ENCODE peak calls at places on chromosomes 3 and 15, in eight cellular contexts. One of them, this sample, is unnamed.
A peak's percentile ranks its signal among the peaks of the same experiment; 100 is the strongest.

GRCh38 chr15:57881972-57882371 is 175.5 kb downstream of the POLR2M start:
- DNase-seq in activated T-helper 1 cell treated with Interleukin-2 at 50 U/mL for 16 hours: no peak
- DNase-seq in CD8-positive, alpha-beta T cell: no peak
- DNase-seq in activated CD8-positive, alpha-beta memory T cell treated with anti-CD3 and anti-CD28 coated beads for 24 hours: no peak
- DNase-seq in NCI-H1105: no peak
- DNase-seq in AG09319: no peak
- DNase-seq in tibial nerve: no peak
- DNase-seq in heart left ventricle: no peak
- DNase-seq in this sample: no peak

GRCh38 chr3:45607790-45608189 is 13.2 kb downstream of the LIMD1 start:
- DNase-seq in activated T-helper 1 cell treated with Interleukin-2 at 50 U/mL for 16 hours: no peak
- DNase-seq in CD8-positive, alpha-beta T cell: no peak
- DNase-seq in activated CD8-positive, alpha-beta memory T cell treated with anti-CD3 and anti-CD28 coated beads for 24 hours: no peak
- DNase-seq in NCI-H1105: no peak
- DNase-seq in AG09319: no peak
- DNase-seq in tibial nerve: no peak
- DNase-seq in heart left ventricle: peak; percentile 51
- DNase-seq in this sample: no peak

GRCh38 chr15:68574051-68574450 is 4.7 kb upstream of the CORO2B start:
- DNase-seq in activated T-helper 1 cell treated with Interleukin-2 at 50 U/mL for 16 hours: no peak
- DNase-seq in CD8-positive, alpha-beta T cell: no peak
- DNase-seq in activated CD8-positive, alpha-beta memory T cell treated with anti-CD3 and anti-CD28 coated beads for 24 hours: no peak
- DNase-seq in NCI-H1105: no peak
- DNase-seq in AG09319: no peak
- DNase-seq in tibial nerve: no peak
- DNase-seq in heart left ventricle: no peak
- DNase-seq in this sample: peak; percentile 37

GRCh38 chr3:129051776-129052400 is 8.7 kb upstream of the GP9 start:
- DNase-seq in activated T-helper 1 cell treated with Interleukin-2 at 50 U/mL for 16 hours: no peak
- DNase-seq in CD8-positive, alpha-beta T cell: no peak
- DNase-seq in activated CD8-positive, alpha-beta memory T cell treated with anti-CD3 and anti-CD28 coated beads for 24 hours: no peak
- DNase-seq in NCI-H1105: no peak
- DNase-seq in AG09319: no peak
- DNase-seq in tibial nerve: no peak
- DNase-seq in heart left ventricle: no peak
- DNase-seq in this sample: no peak

GRCh38 chr15:36590838-36591237 is 11.4 kb downstream of the CDIN1 start:
- DNase-seq in activated T-helper 1 cell treated with Interleukin-2 at 50 U/mL for 16 hours: no peak
- DNase-seq in CD8-positive, alpha-beta T cell: no peak
- DNase-seq in activated CD8-positive, alpha-beta memory T cell treated with anti-CD3 and anti-CD28 coated beads for 24 hours: no peak
- DNase-seq in NCI-H1105: no peak
- DNase-seq in AG09319: no peak
- DNase-seq in tibial nerve: no peak
- DNase-seq in heart left ventricle: no peak
- DNase-seq in this sample: no peak

GRCh38 chr3:105187340-105187739 is 179.4 kb upstream of the ALCAM start:
- DNase-seq in activated T-helper 1 cell treated with Interleukin-2 at 50 U/mL for 16 hours: no peak
- DNase-seq in CD8-positive, alpha-beta T cell: no peak
- DNase-seq in activated CD8-positive, alpha-beta memory T cell treated with anti-CD3 and anti-CD28 coated beads for 24 hours: no peak
- DNase-seq in NCI-H1105: no peak
- DNase-seq in AG09319: no peak
- DNase-seq in tibial nerve: no peak
- DNase-seq in heart left ventricle: no peak
- DNase-seq in this sample: no peak

GRCh38 chr3:16512435-16513140 is 911 bp downstream of the RFTN1 start:
- DNase-seq in activated T-helper 1 cell treated with Interleukin-2 at 50 U/mL for 16 hours: peak; percentile 20
- DNase-seq in CD8-positive, alpha-beta T cell: peak; percentile 31
- DNase-seq in activated CD8-positive, alpha-beta memory T cell treated with anti-CD3 and anti-CD28 coated beads for 24 hours: peak; percentile 82
- DNase-seq in NCI-H1105: no peak
- DNase-seq in AG09319: no peak
- DNase-seq in tibial nerve: peak; percentile 41
- DNase-seq in heart left ventricle: peak; percentile 52
- DNase-seq in this sample: peak; percentile 69

GRCh38 chr3:126527455-126528211 is 3.7 kb downstream of the CHST13 start:
- DNase-seq in activated T-helper 1 cell treated with Interleukin-2 at 50 U/mL for 16 hours: no peak
- DNase-seq in CD8-positive, alpha-beta T cell: no peak
- DNase-seq in activated CD8-positive, alpha-beta memory T cell treated with anti-CD3 and anti-CD28 coated beads for 24 hours: no peak
- DNase-seq in NCI-H1105: no peak
- DNase-seq in AG09319: no peak
- DNase-seq in tibial nerve: no peak
- DNase-seq in heart left ventricle: no peak
- DNase-seq in this sample: peak; percentile 61

GRCh38 chr3:172520332-172520831 is 2.8 kb downstream of the TNFSF10 start:
- DNase-seq in activated T-helper 1 cell treated with Interleukin-2 at 50 U/mL for 16 hours: no peak
- DNase-seq in CD8-positive, alpha-beta T cell: no peak
- DNase-seq in activated CD8-positive, alpha-beta memory T cell treated with anti-CD3 and anti-CD28 coated beads for 24 hours: no peak
- DNase-seq in NCI-H1105: no peak
- DNase-seq in AG09319: peak; percentile 44
- DNase-seq in tibial nerve: no peak
- DNase-seq in heart left ventricle: no peak
- DNase-seq in this sample: no peak

GRCh38 chr3:160831411-160831810 is 75.4 kb downstream of the PPM1L start:
- DNase-seq in activated T-helper 1 cell treated with Interleukin-2 at 50 U/mL for 16 hours: no peak
- DNase-seq in CD8-positive, alpha-beta T cell: no peak
- DNase-seq in activated CD8-positive, alpha-beta memory T cell treated with anti-CD3 and anti-CD28 coated beads for 24 hours: no peak
- DNase-seq in NCI-H1105: no peak
- DNase-seq in AG09319: no peak
- DNase-seq in tibial nerve: no peak
- DNase-seq in heart left ventricle: no peak
- DNase-seq in this sample: no peak

GRCh38 chr15:34359416-34359815 is 7.6 kb downstream of the LPCAT4 start:
- DNase-seq in activated T-helper 1 cell treated with Interleukin-2 at 50 U/mL for 16 hours: no peak
- DNase-seq in CD8-positive, alpha-beta T cell: no peak
- DNase-seq in activated CD8-positive, alpha-beta memory T cell treated with anti-CD3 and anti-CD28 coated beads for 24 hours: no peak
- DNase-seq in NCI-H1105: no peak
- DNase-seq in AG09319: no peak
- DNase-seq in tibial nerve: no peak
- DNase-seq in heart left ventricle: no peak
- DNase-seq in this sample: no peak

This sample was measured in aorta.